ENCODE peak calls at places on chromosomes 2 and 18, in ten cellular contexts. One of them, this sample, is unnamed.
A peak's percentile ranks its signal among the peaks of the same experiment; 100 is the strongest.

GRCh38 chr2:173124441-173124840 is 48.8 kb downstream of the MAP3K20 start:
- DNase-seq in DMS 273 treated with DMSO at 0.1 percent for 48 hours: no peak
- DNase-seq in CD4-positive, alpha-beta memory T cell: no peak
- DNase-seq in HuH-7: no peak
- DNase-seq in nucleus accumbens: no peak
- DNase-seq in ecto neural progenitor cell: no peak
- DNase-seq in psoas muscle: no peak
- DNase-seq in IMR-90: peak; percentile 32
- DNase-seq in heart right ventricle: peak; percentile 17
- DNase-seq in tibial artery: no peak
- DNase-seq in this sample: no peak

GRCh38 chr18:58056847-58057246 is 12.8 kb downstream of the NEDD4L start:
- DNase-seq in DMS 273 treated with DMSO at 0.1 percent for 48 hours: no peak
- DNase-seq in CD4-positive, alpha-beta memory T cell: no peak
- DNase-seq in HuH-7: no peak
- DNase-seq in nucleus accumbens: no peak
- DNase-seq in ecto neural progenitor cell: no peak
- DNase-seq in psoas muscle: no peak
- DNase-seq in IMR-90: no peak
- DNase-seq in heart right ventricle: no peak
- DNase-seq in tibial artery: no peak
- DNase-seq in this sample: no peak

GRCh38 chr2:128369126-128369555 is 50.5 kb upstream of the HS6ST1 start:
- DNase-seq in DMS 273 treated with DMSO at 0.1 percent for 48 hours: no peak
- DNase-seq in CD4-positive, alpha-beta memory T cell: no peak
- DNase-seq in HuH-7: no peak
- DNase-seq in nucleus accumbens: no peak
- DNase-seq in ecto neural progenitor cell: peak; percentile 76
- DNase-seq in psoas muscle: peak; percentile 51
- DNase-seq in IMR-90: peak; percentile 12
- DNase-seq in heart right ventricle: no peak
- DNase-seq in tibial artery: peak; percentile 23
- DNase-seq in this sample: no peak

GRCh38 chr2:139864821-139865302 is 1084.7 kb upstream of the NXPH2 start:
- DNase-seq in DMS 273 treated with DMSO at 0.1 percent for 48 hours: no peak
- DNase-seq in CD4-positive, alpha-beta memory T cell: no peak
- DNase-seq in HuH-7: no peak
- DNase-seq in nucleus accumbens: no peak
- DNase-seq in ecto neural progenitor cell: no peak
- DNase-seq in psoas muscle: no peak
- DNase-seq in IMR-90: no peak
- DNase-seq in heart right ventricle: no peak
- DNase-seq in tibial artery: no peak
- DNase-seq in this sample: no peak

GRCh38 chr2:167756427-167756826 is 491.0 kb downstream of the STK39 start:
- DNase-seq in DMS 273 treated with DMSO at 0.1 percent for 48 hours: no peak
- DNase-seq in CD4-positive, alpha-beta memory T cell: no peak
- DNase-seq in HuH-7: no peak
- DNase-seq in nucleus accumbens: no peak
- DNase-seq in ecto neural progenitor cell: no peak
- DNase-seq in psoas muscle: no peak
- DNase-seq in IMR-90: peak; percentile 39
- DNase-seq in heart right ventricle: no peak
- DNase-seq in tibial artery: no peak
- DNase-seq in this sample: no peak

GRCh38 chr2:171655584-171655983 is 31.7 kb upstream of the DYNC1I2 start:
- DNase-seq in DMS 273 treated with DMSO at 0.1 percent for 48 hours: no peak
- DNase-seq in CD4-positive, alpha-beta memory T cell: no peak
- DNase-seq in HuH-7: no peak
- DNase-seq in nucleus accumbens: no peak
- DNase-seq in ecto neural progenitor cell: no peak
- DNase-seq in psoas muscle: no peak
- DNase-seq in IMR-90: no peak
- DNase-seq in heart right ventricle: no peak
- DNase-seq in tibial artery: no peak
- DNase-seq in this sample: no peak

GRCh38 chr2:112149194-112149593 is 11.0 kb downstream of the FBLN7 start:
- DNase-seq in DMS 273 treated with DMSO at 0.1 percent for 48 hours: no peak
- DNase-seq in CD4-positive, alpha-beta memory T cell: no peak
- DNase-seq in HuH-7: no peak
- DNase-seq in nucleus accumbens: no peak
- DNase-seq in ecto neural progenitor cell: no peak
- DNase-seq in psoas muscle: no peak
- DNase-seq in IMR-90: no peak
- DNase-seq in heart right ventricle: no peak
- DNase-seq in tibial artery: no peak
- DNase-seq in this sample: no peak

GRCh38 chr2:231347081-231347480 is 48.4 kb upstream of the B3GNT7 start:
- DNase-seq in DMS 273 treated with DMSO at 0.1 percent for 48 hours: no peak
- DNase-seq in CD4-positive, alpha-beta memory T cell: no peak
- DNase-seq in HuH-7: peak; percentile 52
- DNase-seq in nucleus accumbens: no peak
- DNase-seq in ecto neural progenitor cell: no peak
- DNase-seq in psoas muscle: no peak
- DNase-seq in IMR-90: no peak
- DNase-seq in heart right ventricle: no peak
- DNase-seq in tibial artery: no peak
- DNase-seq in this sample: peak; percentile 68

GRCh38 chr2:3611611-3612010 is 16.7 kb downstream of the COLEC11 start:
- DNase-seq in DMS 273 treated with DMSO at 0.1 percent for 48 hours: no peak
- DNase-seq in CD4-positive, alpha-beta memory T cell: no peak
- DNase-seq in HuH-7: no peak
- DNase-seq in nucleus accumbens: no peak
- DNase-seq in ecto neural progenitor cell: peak; percentile 70
- DNase-seq in psoas muscle: no peak
- DNase-seq in IMR-90: no peak
- DNase-seq in heart right ventricle: no peak
- DNase-seq in tibial artery: no peak
- DNase-seq in this sample: no peak

GRCh38 chr18:5197032-5197434 is at the start of gene AKAIN1:
- DNase-seq in DMS 273 treated with DMSO at 0.1 percent for 48 hours: no peak
- DNase-seq in CD4-positive, alpha-beta memory T cell: no peak
- DNase-seq in HuH-7: peak; percentile 19
- DNase-seq in nucleus accumbens: no peak
- DNase-seq in ecto neural progenitor cell: peak; percentile 88
- DNase-seq in psoas muscle: no peak
- DNase-seq in IMR-90: peak; percentile 18
- DNase-seq in heart right ventricle: peak; percentile 18
- DNase-seq in tibial artery: no peak
- DNase-seq in this sample: peak; percentile 60

GRCh38 chr18:13474907-13475306 is 251.5 kb downstream of the FAM210A start:
- DNase-seq in DMS 273 treated with DMSO at 0.1 percent for 48 hours: no peak
- DNase-seq in CD4-positive, alpha-beta memory T cell: no peak
- DNase-seq in HuH-7: no peak
- DNase-seq in nucleus accumbens: no peak
- DNase-seq in ecto neural progenitor cell: no peak
- DNase-seq in psoas muscle: no peak
- DNase-seq in IMR-90: no peak
- DNase-seq in heart right ventricle: no peak
- DNase-seq in tibial artery: no peak
- DNase-seq in this sample: no peak

GRCh38 chr18:75548353-75548752 is 120.8 kb upstream of the SMIM21 start:
- DNase-seq in DMS 273 treated with DMSO at 0.1 percent for 48 hours: no peak
- DNase-seq in CD4-positive, alpha-beta memory T cell: no peak
- DNase-seq in HuH-7: no peak
- DNase-seq in nucleus accumbens: no peak
- DNase-seq in ecto neural progenitor cell: peak; percentile 62
- DNase-seq in psoas muscle: no peak
- DNase-seq in IMR-90: no peak
- DNase-seq in heart right ventricle: no peak
- DNase-seq in tibial artery: no peak
- DNase-seq in this sample: peak; percentile 17

This sample was measured in SK-N-SH.